ENCODE peak calls at places on chromosomes 6 and 20, in five cellular contexts. S is endodermal cell, V is pancreas, U is neuronal stem cell, X is cardiac muscle cell. Q is an unnamed sample.

GRCh38 chr6:32882879-32883250 is 28.9 kb downstream of the PSMB9 start:
- DNase-seq in X (no peak), U (no peak), V (no peak), S (no peak), Q (no peak)

GRCh38 chr6:91860951-91861350 is 1274.1 kb upstream of the MAP3K7 start:
- DNase-seq in X (no peak), U (no peak), V (no peak), S (no peak), Q (peak; percentile 93)

GRCh38 chr6:2557181-2557720 is 193.5 kb downstream of the MYLK4 start:
- DNase-seq in V (no peak), S (no peak), U (no peak), X (no peak), Q (no peak)

GRCh38 chr6:133923938-133924593 is 29.0 kb upstream of the TBPL1 start:
- DNase-seq in U (peak; percentile 76), S (peak; percentile 84), X (peak; percentile 77), V (peak; percentile 50), Q (peak; percentile 86)

GRCh38 chr6:148407372-148407771 is 64.7 kb downstream of the SASH1 start:
- DNase-seq in X (no peak), V (no peak), S (no peak), U (no peak), Q (no peak)

GRCh38 chr20:62688855-62689460 is 19.7 kb upstream of the NTSR1 start:
- DNase-seq in S (no peak), X (peak; percentile 24), V (no peak), U (no peak), Q (peak; percentile 49)

GRCh38 chr6:125415921-125416320 is 114.2 kb upstream of the HDDC2 start:
- DNase-seq in U (no peak), S (no peak), X (no peak), V (no peak), Q (no peak)

GRCh38 chr6:31356946-31357466 is at the start of gene HLA-B:
- DNase-seq in V (peak; percentile 44), U (peak; percentile 81), X (peak; percentile 81), S (peak; percentile 82), Q (no peak)

GRCh38 chr6:70353343-70353913 is 50.5 kb upstream of the COL9A1 start:
- DNase-seq in U (no peak), S (no peak), V (no peak), X (no peak), Q (no peak)

GRCh38 chr6:107116328-107116892 is 1.1 kb upstream of the BEND3 start:
- DNase-seq in S (peak; percentile 85), X (peak; percentile 71), U (peak; percentile 52), V (peak; percentile 45), Q (peak; percentile 67)

GRCh38 chr20:4896119-4896700 is 105.1 kb downstream of the SLC23A2 start:
- DNase-seq in U (no peak), X (no peak), V (no peak), S (peak; percentile 56), Q (no peak)

GRCh38 chr6:32972353-32973143 is 4.2 kb downstream of the BRD2 start:
- DNase-seq in U (no peak), V (no peak), S (no peak), X (peak; percentile 36), Q (peak; percentile 33)

GRCh38 chr6:14728396-14729024 is 517.4 kb upstream of the JARID2 start:
- DNase-seq in S (peak; percentile 37), V (no peak), X (no peak), U (no peak), Q (no peak)

GRCh38 chr6:47310131-47310480 is 401 bp upstream of the TNFRSF21 start:
- DNase-seq in S (no peak), V (no peak), X (no peak), U (no peak), Q (no peak)

GRCh38 chr6:150115769-150116168 is 27.1 kb upstream of the PPP1R14C start:
- DNase-seq in X (no peak), V (no peak), S (no peak), U (no peak), Q (no peak)

GRCh38 chr6:33540768-33541167 is 39.3 kb downstream of the BAK1 start:
- DNase-seq in U (no peak), X (no peak), S (no peak), V (no peak), Q (no peak)

GRCh38 chr6:18280084-18280483 is 15.8 kb upstream of the DEK start:
- DNase-seq in U (no peak), V (no peak), S (no peak), X (no peak), Q (peak; percentile 33)

GRCh38 chr6:3748208-3748701 is 3.3 kb downstream of the PXDC1 start:
- DNase-seq in U (peak; percentile 41), S (peak; percentile 93), X (peak; percentile 75), V (peak; percentile 34), Q (peak; percentile 45)

GRCh38 chr6:137403443-137403842 is 90.8 kb downstream of the OLIG3 start:
- DNase-seq in X (no peak), V (no peak), S (no peak), U (no peak), Q (no peak)

GRCh38 chr6:100948381-100949133 is 67.4 kb upstream of the ASCC3 start:
- DNase-seq in X (no peak), S (no peak), V (no peak), U (no peak), Q (peak; percentile 53)

GRCh38 chr6:100116409-100117194 is 122.6 kb upstream of the MCHR2 start:
- DNase-seq in U (peak; percentile 62), S (peak; percentile 85), X (peak; percentile 74), V (peak; percentile 14), Q (peak; percentile 87)

GRCh38 chr6:127341471-127342202 is 1.8 kb downstream of the ECHDC1 start:
- DNase-seq in U (no peak), S (no peak), V (no peak), X (no peak), Q (no peak)

GRCh38 chr6:6851059-6851658 is 256.6 kb upstream of the RREB1 start:
- DNase-seq in X (no peak), V (peak; percentile 82), S (no peak), U (no peak), Q (peak; percentile 74)

GRCh38 chr6:138404666-138405337 is 779 bp downstream of the HEBP2 start:
- DNase-seq in S (peak; percentile 75), V (peak; percentile 15), U (no peak), X (peak; percentile 19), Q (no peak)

GRCh38 chr6:41286544-41287346 is at the start of gene TREM1:
- DNase-seq in S (no peak), V (no peak), U (no peak), X (no peak), Q (no peak)

GRCh38 chr6:40210628-40211056 is 276.4 kb upstream of the MOCS1 start:
- DNase-seq in U (no peak), V (peak; percentile 38), X (no peak), S (no peak), Q (peak; percentile 7)

GRCh38 chr6:106287215-106287614 is 38.3 kb downstream of the ATG5 start:
- DNase-seq in V (no peak), S (no peak), U (no peak), X (no peak), Q (no peak)

GRCh38 chr6:151832710-151833109 is 25.2 kb downstream of the ESR1 start:
- DNase-seq in V (no peak), U (no peak), X (no peak), S (no peak), Q (no peak)

GRCh38 chr6:113558966-113559365 is 298.2 kb upstream of the MARCKS start:
- DNase-seq in U (no peak), X (no peak), V (no peak), S (no peak), Q (no peak)

GRCh38 chr20:15191082-15191723 is 853.8 kb upstream of the FLRT3 start:
- DNase-seq in S (no peak), V (no peak), X (no peak), U (no peak), Q (no peak)

GRCh38 chr6:36847152-36847551 is 7.9 kb upstream of the CPNE5 start:
- DNase-seq in X (no peak), V (no peak), S (no peak), U (no peak), Q (no peak)

GRCh38 chr6:10407018-10407673 is 7.7 kb downstream of the TFAP2A start:
- DNase-seq in V (no peak), S (no peak), X (no peak), U (no peak), Q (no peak)

GRCh38 chr6:80988892-80989291 is 763.6 kb downstream of the TENT5A start:
- DNase-seq in U (no peak), S (no peak), V (no peak), X (no peak), Q (no peak)

GRCh38 chr6:27139753-27140522 is 107.6 kb upstream of the PRSS16 start:
- DNase-seq in S (peak; percentile 73), U (no peak), V (no peak), X (peak; percentile 27), Q (no peak)
- H3K4me3 ChIP-seq in S (peak overlapping the region; percentile 93), U (peak overlapping the region; percentile 61), V (no peak overlapping the region), X (peak overlapping the region; percentile 33), Q (no peak overlapping the region)

GRCh38 chr20:25214416-25214770 is 18.9 kb downstream of the ENTPD6 start:
- DNase-seq in S (no peak), X (no peak), U (no peak), V (no peak), Q (no peak)

GRCh38 chr20:25213566-25214415 is 18.3 kb downstream of the ENTPD6 start:
- DNase-seq in V (no peak), U (no peak), S (no peak), X (no peak), Q (no peak)

GRCh38 chr20:25216199-25216945 is 20.9 kb downstream of the ENTPD6 start:
- DNase-seq in X (no peak), U (no peak), V (no peak), S (no peak), Q (no peak)

GRCh38 chr20:25214824-25215223 is 19.3 kb downstream of the ENTPD6 start:
- DNase-seq in X (no peak), S (peak; percentile 17), V (no peak), U (no peak), Q (no peak)

DNA sequence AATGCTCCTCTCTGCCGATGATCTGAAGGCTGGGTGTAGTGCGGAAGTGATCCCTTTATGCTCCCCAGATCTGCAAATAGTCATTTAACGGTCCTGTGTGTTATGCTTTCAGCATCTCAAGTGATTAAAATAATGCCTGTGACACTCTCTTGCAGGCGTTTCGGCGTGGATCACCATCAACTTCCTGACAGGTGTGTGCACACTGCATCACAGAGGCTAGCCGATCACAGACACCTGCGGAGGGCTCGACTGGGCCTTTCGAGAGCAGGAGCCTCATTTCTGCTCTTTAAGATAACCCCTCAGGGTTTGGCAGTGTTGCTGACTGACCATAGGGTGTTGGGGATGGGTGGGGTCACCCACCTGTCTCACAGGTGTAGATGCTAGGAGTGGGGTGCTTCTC is 20.0 kb downstream of the ENTPD6 start:
- DNase-seq in V (no peak), X (no peak), S (no peak), U (no peak), Q (no peak)
- H3K36me3 ChIP-seq in V (no peaks in the 10 kb centered on the region), X (peaks cover 28% of the 10 kb centered on the region), S (peaks cover 75% of the 10 kb centered on the region), U (peaks cover 27% of the 10 kb centered on the region), Q (peaks cover 30% of the 10 kb centered on the region)

DNA sequence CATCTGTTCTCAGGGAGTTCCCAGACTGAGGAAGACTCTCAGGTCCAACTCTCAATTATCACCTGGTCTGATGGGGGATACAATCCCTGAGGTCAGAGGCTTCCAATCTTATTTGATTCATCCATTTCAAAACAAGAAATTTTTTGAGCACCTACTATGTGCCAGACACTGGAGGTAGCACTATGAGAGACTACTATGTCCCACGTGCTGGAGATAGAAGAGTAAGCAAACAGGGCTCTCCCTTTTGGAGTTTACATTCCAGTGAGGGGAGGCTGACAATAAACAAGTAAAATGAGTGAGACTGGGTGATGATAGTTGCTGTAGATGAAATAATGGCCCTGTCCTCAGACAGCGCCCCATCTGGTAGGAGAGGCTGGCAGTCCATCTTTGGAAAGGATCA is 16.5 kb downstream of the TMEM151B start:
- DNase-seq in X (no peak), U (no peak), S (no peak), V (no peak), Q (no peak)
- H3K27me3 ChIP-seq in X (peaks cover 52% of the 10 kb centered on the region), U (no peaks in the 10 kb centered on the region), S (peaks cover 94% of the 10 kb centered on the region), V (no peaks in the 10 kb centered on the region), Q (peaks cover 11% of the 10 kb centered on the region)

GRCh38 chr6:28983838-28984237 is 21.3 kb downstream of the ZNF311 start:
- DNase-seq in V (no peak), S (no peak), U (no peak), X (no peak), Q (no peak)
- H3K4me3 ChIP-seq in V (no peak overlapping the region), S (no peak overlapping the region), U (no peak overlapping the region), X (no peak overlapping the region), Q (peak overlapping the region; percentile 63)

Q was measured in SJCRH30.